ENCODE peak calls at places on chromosomes 11 and 22, in seven cellular contexts. J, O, R, M, L, Q and N are unnamed samples.

GRCh38 chr11:94895971-94896370 is 77.4 kb downstream of the CWC15 start:
- DNase-seq in R (no peak), J (no peak), O (no peak), M (no peak), L (no peak), Q (no peak), N (no peak)

GRCh38 chr11:47373876-47374820 is 4.2 kb downstream of the SPI1 start:
- DNase-seq in J (peak; percentile 49), L (peak; percentile 60), Q (peak; percentile 92), R (peak; percentile 60), O (peak; percentile 87), M (no peak), N (peak; percentile 82)

GRCh38 chr11:66881436-66881835 is 24.6 kb downstream of the LRFN4 start:
- DNase-seq in M (no peak), Q (no peak), J (no peak), R (no peak), O (no peak), L (no peak), N (no peak)

GRCh38 chr11:76698321-76699043 is 27.9 kb upstream of the LRRC32 start:
- DNase-seq in R (peak; percentile 34), L (no peak), Q (no peak), M (no peak), O (peak; percentile 56), J (peak; percentile 27), N (peak; percentile 37)

GRCh38 chr22:29215012-29215860 is 9.5 kb downstream of the EMID1 start:
- DNase-seq in L (no peak), R (no peak), Q (peak; percentile 3), J (no peak), O (no peak), M (no peak), N (no peak)

GRCh38 chr22:45230026-45230845 is 10.5 kb downstream of the KIAA0930 start:
- DNase-seq in J (no peak), M (no peak), L (no peak), O (no peak), R (no peak), Q (no peak), N (no peak)

GRCh38 chr11:85791326-85791990 is 19.5 kb downstream of the SYTL2 start:
- DNase-seq in M (no peak), L (no peak), O (no peak), Q (no peak), R (no peak), J (no peak), N (no peak)

GRCh38 chr11:86737752-86738151 is 62.6 kb upstream of the PRSS23 start:
- DNase-seq in M (no peak), O (no peak), J (no peak), Q (no peak), L (no peak), R (no peak), N (no peak)

GRCh38 chr11:121589946-121590537 is 137.3 kb upstream of the SORL1-AS1 start:
- DNase-seq in M (peak; percentile 97), Q (no peak), R (no peak), J (no peak), L (no peak), O (no peak), N (no peak)
- TF ChIP-seq JUND in M (peak; percentile 71), Q (no peak), R (no peak), J (no peak), L (no peak), O (no peak), N (no peak)

GRCh38 chr11:10602366-10602765 is 33.9 kb upstream of the LYVE1 start:
- DNase-seq in M (no peak), Q (no peak), L (no peak), R (no peak), J (no peak), O (no peak), N (no peak)

GRCh38 chr11:10602945-10603344 is 34.5 kb upstream of the LYVE1 start:
- DNase-seq in L (no peak), Q (no peak), M (no peak), R (no peak), J (no peak), O (no peak), N (no peak)

GRCh38 chr11:10599388-10600175 is 31.1 kb upstream of the LYVE1 start:
- DNase-seq in O (no peak), R (no peak), J (no peak), L (peak; percentile 68), Q (no peak), M (no peak), N (no peak)

GRCh38 chr11:10601722-10602281 is 33.3 kb upstream of the LYVE1 start:
- DNase-seq in J (no peak), O (no peak), Q (no peak), R (no peak), M (no peak), L (no peak), N (no peak)

GRCh38 chr11:10600570-10601248 is 32.2 kb upstream of the LYVE1 start:
- DNase-seq in M (no peak), O (no peak), J (no peak), L (no peak), R (no peak), Q (no peak), N (no peak)
- TF ChIP-seq JUND in M (no peak), O (no peak), J (no peak), L (no peak), R (no peak), Q (no peak), N (no peak)

DNA sequence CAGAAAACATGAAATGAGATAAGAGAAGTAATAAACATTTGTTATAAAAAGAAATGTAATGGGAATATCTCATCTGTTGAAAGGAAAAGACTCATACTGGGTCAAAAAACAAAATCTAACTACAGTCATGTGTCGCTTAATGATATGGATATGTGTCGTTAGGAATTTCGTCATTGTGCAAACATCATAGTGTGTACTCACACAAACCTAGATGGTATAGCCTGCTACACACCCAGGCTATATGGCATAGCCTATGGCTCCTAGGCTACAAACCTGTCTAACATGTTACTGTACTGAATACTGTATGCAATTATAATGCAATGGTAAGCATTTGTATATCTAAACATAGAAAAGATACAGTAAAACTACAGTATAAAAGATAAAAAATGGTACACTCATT is 89.8 kb upstream of the ZC3H12C start:
- DNase-seq in M (no peak), R (no peak), O (no peak), J (no peak), Q (no peak), L (no peak), N (no peak)
- TF ChIP-seq JUND in M (no peak), R (no peak), O (no peak), J (no peak), Q (no peak), L (no peak), N (no peak)

GRCh38 chr22:50607366-50608020 is 6.9 kb downstream of the MAPK8IP2 start:
- DNase-seq in R (no peak), O (no peak), J (no peak), M (no peak), L (no peak), Q (no peak), N (no peak)
- TF ChIP-seq JUND in R (no peak), O (no peak), J (no peak), M (no peak), L (no peak), Q (no peak), N (no peak)